ENCODE peak calls at places on chromosomes 7 and 10, in six cellular contexts. G is right atrium auricular region, P is foreskin fibroblast, Q is right lobe of liver, U is stomach, B is osteoblast. E is an unnamed sample.

GRCh38 chr7:158973941-158974785 is 117.8 kb downstream of the DYNC2I1 start:
- DNase-seq in B (peak; percentile 75), Q (no peak), G (no peak), P (no peak), U (no peak), E (peak; percentile 69)

GRCh38 chr10:13784067-13784466 is 197.3 kb downstream of the PRPF18 start:
- DNase-seq in P (no peak), B (no peak), G (no peak), U (no peak), Q (no peak), E (no peak)

GRCh38 chr10:50421026-50421719 is 169.9 kb upstream of the ASAH2 start:
- DNase-seq in U (peak; percentile 41), Q (no peak), G (no peak), P (no peak), B (peak; percentile 72), E (peak; percentile 63)

GRCh38 chr10:128550045-128550444 is 423.8 kb upstream of the MKI67 start:
- DNase-seq in G (no peak), Q (no peak), P (no peak), B (no peak), U (no peak), E (peak; percentile 52)

GRCh38 chr7:127715901-127716300 is 63.9 kb downstream of the SND1 start:
- DNase-seq in P (peak; percentile 21), G (no peak), B (no peak), U (no peak), Q (no peak), E (no peak)

GRCh38 chr7:140478361-140479061 is 794 bp downstream of the MKRN1 start:
- DNase-seq in Q (peak; percentile 48), U (no peak), B (peak; percentile 88), P (peak; percentile 20), G (no peak), E (peak; percentile 90)

GRCh38 chr7:151056286-151057037 is 1.2 kb downstream of the CDK5 start:
- DNase-seq in P (no peak), B (no peak), G (no peak), U (peak; percentile 45), Q (peak; percentile 39), E (peak; percentile 89)

GRCh38 chr10:17662193-17663138 is 18.5 kb downstream of the STAM start:
- DNase-seq in Q (no peak), P (no peak), B (no peak), U (no peak), G (no peak), E (no peak)

GRCh38 chr7:42115795-42116194 is 121.2 kb downstream of the GLI3 start:
- DNase-seq in P (no peak), B (no peak), Q (no peak), U (no peak), G (no peak), E (no peak)

GRCh38 chr7:159075563-159076238 is 69.0 kb downstream of the VIPR2 start:
- DNase-seq in G (peak; percentile 58), B (no peak), U (no peak), P (no peak), Q (no peak), E (peak; percentile 12)

GRCh38 chr7:28145931-28146330 is 34.7 kb downstream of the JAZF1 start:
- DNase-seq in P (no peak), B (no peak), G (no peak), U (peak; percentile 54), Q (no peak), E (no peak)

GRCh38 chr10:91520657-91521056 is 110.5 kb downstream of the HECTD2 start:
- DNase-seq in U (no peak), B (no peak), G (no peak), P (no peak), Q (peak; percentile 41), E (no peak)

GRCh38 chr7:158431941-158432347 is 155.7 kb downstream of the PTPRN2 start:
- DNase-seq in Q (no peak), B (peak; percentile 90), U (peak; percentile 86), P (peak; percentile 11), G (peak; percentile 72), E (peak; percentile 42)

GRCh38 chr10:4263281-4263921 is 478.4 kb upstream of the KLF6 start:
- DNase-seq in Q (peak; percentile 33), B (no peak), P (no peak), G (no peak), U (no peak), E (no peak)

GRCh38 chr10:7563368-7563767 is 103.4 kb downstream of the ITIH5 start:
- DNase-seq in G (no peak), Q (peak; percentile 51), B (no peak), P (no peak), U (no peak), E (no peak)

GRCh38 chr10:97529685-97530465 is 31.2 kb downstream of the UBTD1 start:
- DNase-seq in G (no peak), P (no peak), U (no peak), B (no peak), Q (no peak), E (no peak)

GRCh38 chr10:6269953-6270867 is 67.5 kb downstream of the PFKFB3 start:
- DNase-seq in P (no peak), G (no peak), B (no peak), U (peak; percentile 38), Q (no peak), E (no peak)

GRCh38 chr7:75729851-75730274 is 8.9 kb downstream of the HIP1 start:
- DNase-seq in U (no peak), B (no peak), Q (no peak), P (no peak), G (no peak), E (no peak)
- H3K4me3 ChIP-seq in U (no peak overlapping the region), B (no peak overlapping the region), Q (no peak overlapping the region), P (no peak overlapping the region), G (no peak overlapping the region), E (no peak overlapping the region)

GRCh38 chr10:110307805-110308204 is 3.1 kb upstream of the SMNDC1 start:
- DNase-seq in P (no peak), B (no peak), Q (no peak), G (no peak), U (no peak), E (no peak)

GRCh38 chr10:110304394-110304779 is 333 bp downstream of the SMNDC1 start:
- DNase-seq in Q (no peak), G (no peak), B (peak; percentile 83), P (no peak), U (no peak), E (no peak)

GRCh38 chr10:110306452-110306768 is 1.7 kb upstream of the SMNDC1 start:
- DNase-seq in G (no peak), P (no peak), Q (no peak), U (no peak), B (no peak), E (no peak)

GRCh38 chr10:110304780-110305421 is at the start of gene SMNDC1:
- DNase-seq in G (peak; percentile 99), U (peak; percentile 99), P (peak; percentile 97), B (peak; percentile 99), Q (peak; percentile 98), E (peak; percentile 92)

DNA sequence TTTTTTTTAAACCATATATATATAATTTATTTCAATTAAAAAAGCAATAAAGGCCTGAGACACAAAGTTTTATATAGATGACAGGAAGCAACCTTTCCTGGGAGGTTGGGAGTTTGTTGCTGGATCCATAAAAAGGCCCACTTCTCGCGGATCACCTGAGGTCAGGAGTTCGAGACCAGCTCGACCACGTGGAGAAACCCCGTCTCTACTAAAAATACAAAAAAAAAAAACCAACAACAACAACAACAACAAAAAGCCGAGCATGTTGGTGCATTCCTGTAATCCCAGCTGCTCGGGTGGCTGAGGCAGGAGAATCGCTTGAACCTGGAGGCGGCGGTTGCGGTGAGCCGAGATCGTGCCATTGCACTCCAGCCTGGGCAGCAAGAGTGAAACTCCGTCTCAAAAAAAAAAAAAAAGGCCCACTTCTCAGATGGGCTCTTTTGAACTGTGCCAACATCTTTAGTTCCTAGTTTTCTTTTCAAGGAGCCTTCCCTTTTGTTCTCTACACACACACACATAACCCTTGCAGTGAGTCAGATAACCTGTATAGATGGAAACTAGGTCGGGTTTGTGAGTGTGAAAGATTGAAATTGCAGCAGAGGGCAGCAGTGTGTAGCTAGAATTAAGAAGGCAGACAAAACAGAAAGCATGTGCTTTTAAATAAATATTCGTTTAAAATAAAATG is 1.2 kb upstream of the SMNDC1 start:
- DNase-seq in B (peak; percentile 91), Q (no peak), G (no peak), U (peak; percentile 56), P (peak; percentile 87), E (peak; percentile 32)
- H3K4me3 ChIP-seq in B (no peak overlapping the region), Q (no peak overlapping the region), G (no peak overlapping the region), U (peak overlapping the region; percentile 76), P (peak overlapping the region; percentile 97), E (no peak overlapping the region)

DNA sequence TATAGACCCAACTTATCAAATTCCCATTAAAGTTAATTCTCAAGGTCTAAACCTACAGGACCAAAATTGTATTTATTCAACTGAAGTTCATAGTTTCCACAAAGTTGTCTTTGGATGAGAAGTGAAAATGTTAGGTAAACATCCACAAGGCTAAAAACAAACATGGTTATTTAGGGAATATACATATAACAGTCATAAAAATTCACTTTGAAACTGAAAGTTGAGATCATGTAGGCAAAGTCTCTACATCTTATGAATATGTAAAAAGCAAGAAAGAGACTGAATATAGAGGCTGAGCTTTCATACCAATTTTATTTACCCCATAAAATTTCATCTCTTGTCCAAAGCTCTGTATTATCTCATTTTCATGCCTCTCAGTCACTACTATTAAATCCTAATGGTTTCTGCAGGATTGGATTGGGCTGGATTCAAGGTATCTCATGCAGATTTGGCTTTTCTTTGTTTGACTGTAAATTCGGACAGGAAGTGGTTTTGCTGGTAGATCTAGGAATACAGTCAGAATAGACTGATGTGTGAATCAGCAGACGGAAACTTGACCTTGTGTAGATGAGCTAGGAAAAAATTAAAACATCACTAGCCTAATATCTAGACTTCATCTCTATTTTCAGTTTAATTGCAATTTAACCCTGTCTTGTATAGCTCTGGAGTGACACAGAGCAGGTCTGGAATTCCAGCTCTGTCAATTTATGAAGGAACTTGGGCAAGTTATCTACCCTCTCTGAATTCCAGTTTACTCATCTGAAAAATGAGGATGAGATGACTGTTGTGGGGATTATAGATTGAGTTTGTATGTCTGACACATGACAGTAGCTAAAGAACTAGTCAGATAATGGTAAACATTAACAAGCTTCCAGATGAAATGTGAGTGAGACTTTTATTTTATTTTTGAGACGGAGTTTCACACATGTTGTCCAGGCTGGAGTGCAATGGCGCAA is 27.3 kb upstream of the SKAP2 start:
- DNase-seq in P (no peak), Q (no peak), U (no peak), G (no peak), B (no peak), E (no peak)
- H3K4me3 ChIP-seq in P (no peak overlapping the region), Q (no peak overlapping the region), U (no peak overlapping the region), G (no peak overlapping the region), B (no peak overlapping the region), E (no peak overlapping the region)

DNA sequence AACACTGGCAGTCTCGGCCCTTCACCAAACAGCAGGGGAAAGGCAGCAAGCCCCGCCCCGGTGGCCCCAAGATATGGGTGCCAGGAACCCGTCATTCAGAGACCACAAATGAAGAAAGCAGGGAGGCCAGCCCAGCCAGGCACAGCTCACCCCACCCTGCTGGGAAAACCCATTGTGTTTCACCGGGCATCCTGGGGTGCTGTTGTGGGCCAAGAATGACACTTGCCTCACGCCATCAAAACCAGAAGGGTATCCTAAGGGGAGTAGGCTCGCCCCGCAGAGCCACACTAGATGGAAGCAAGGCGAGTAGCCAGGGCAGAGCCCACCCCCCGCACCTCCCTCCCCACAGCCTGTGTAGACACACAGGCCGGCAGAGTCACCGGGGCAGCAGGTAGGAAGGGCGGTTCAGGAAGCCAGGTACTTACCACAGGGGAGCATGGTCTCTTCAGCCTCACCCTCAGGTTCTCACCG is 72.5 kb upstream of the KCNMA1 start:
- DNase-seq in Q (no peak), G (no peak), B (no peak), P (no peak), U (no peak), E (peak; percentile 68)
- H3K4me3 ChIP-seq in Q (no peak overlapping the region), G (no peak overlapping the region), B (no peak overlapping the region), P (no peak overlapping the region), U (no peak overlapping the region), E (no peak overlapping the region)

GRCh38 chr7:134782121-134782623 is 2.7 kb downstream of the CALD1 start:
- DNase-seq in G (no peak), Q (no peak), P (no peak), U (no peak), B (peak; percentile 65), E (no peak)
- H3K4me3 ChIP-seq in G (peak overlapping the region; percentile 67), Q (peak overlapping the region; percentile 2), P (peak overlapping the region; percentile 84), U (peak overlapping the region; percentile 49), B (peak overlapping the region; percentile 80), E (no peak overlapping the region)

E was measured in H7.